ENCODE peak calls at places on chromosome 5, in five cellular contexts. S is mammary epithelial cell, A is colonic mucosa, D is PC-3, G is endodermal cell. W is an unnamed sample. For H3K9me3, the result is how much of the 10 kb centered on the place peaks cover.

GRCh38 chr5:61416010-61416409 is 84.0 kb downstream of the ZSWIM6 start:
- DNase-seq in S (peak), A (no peak), D (peak), G (peak), W (no peak)

GRCh38 chr5:8034852-8035251 is 165.9 kb downstream of the MTRR start:
- DNase-seq in S (no peak), A (no peak), D (no peak), G (peak), W (no peak)

GRCh38 chr5:103424008-103424407 is 138.6 kb downstream of the NUDT12 start:
- DNase-seq in S (no peak), A (no peak), D (peak), G (no peak), W (peak)

GRCh38 chr5:112403069-112403468 is 16.0 kb downstream of the EPB41L4A start:
- DNase-seq in S (no peak), A (no peak), D (no peak), G (no peak), W (no peak)

GRCh38 chr5:96064905-96065304 is 103.3 kb upstream of the ELL2 start:
- DNase-seq in S (no peak), A (no peak), D (no peak), G (no peak), W (no peak)

GRCh38 chr5:56501949-56502557 is 268.9 kb upstream of the ANKRD55 start:
- DNase-seq in S (no peak), A (no peak), D (no peak), G (no peak), W (no peak)

GRCh38 chr5:73376618-73377170 is 71.9 kb downstream of the FOXD1 start:
- DNase-seq in S (peak), A (no peak), D (peak), G (no peak), W (peak)

GRCh38 chr5:159156839-159157238 is 52.5 kb downstream of the RNF145 start:
- DNase-seq in S (peak), A (peak), D (peak), G (peak), W (peak)

GRCh38 chr5:135034963-135035677 is 1.1 kb upstream of the PITX1 start:
- DNase-seq in S (no peak), A (no peak), D (peak), G (peak), W (peak)

GRCh38 chr5:32387176-32387575 is 57.4 kb downstream of the ZFR start:
- DNase-seq in S (no peak), A (no peak), D (no peak), G (no peak), W (peak)

GRCh38 chr5:64635056-64635686 is 55.1 kb upstream of the SHISAL2B start:
- DNase-seq in S (peak), A (no peak), D (peak), G (no peak), W (peak)

DNA sequence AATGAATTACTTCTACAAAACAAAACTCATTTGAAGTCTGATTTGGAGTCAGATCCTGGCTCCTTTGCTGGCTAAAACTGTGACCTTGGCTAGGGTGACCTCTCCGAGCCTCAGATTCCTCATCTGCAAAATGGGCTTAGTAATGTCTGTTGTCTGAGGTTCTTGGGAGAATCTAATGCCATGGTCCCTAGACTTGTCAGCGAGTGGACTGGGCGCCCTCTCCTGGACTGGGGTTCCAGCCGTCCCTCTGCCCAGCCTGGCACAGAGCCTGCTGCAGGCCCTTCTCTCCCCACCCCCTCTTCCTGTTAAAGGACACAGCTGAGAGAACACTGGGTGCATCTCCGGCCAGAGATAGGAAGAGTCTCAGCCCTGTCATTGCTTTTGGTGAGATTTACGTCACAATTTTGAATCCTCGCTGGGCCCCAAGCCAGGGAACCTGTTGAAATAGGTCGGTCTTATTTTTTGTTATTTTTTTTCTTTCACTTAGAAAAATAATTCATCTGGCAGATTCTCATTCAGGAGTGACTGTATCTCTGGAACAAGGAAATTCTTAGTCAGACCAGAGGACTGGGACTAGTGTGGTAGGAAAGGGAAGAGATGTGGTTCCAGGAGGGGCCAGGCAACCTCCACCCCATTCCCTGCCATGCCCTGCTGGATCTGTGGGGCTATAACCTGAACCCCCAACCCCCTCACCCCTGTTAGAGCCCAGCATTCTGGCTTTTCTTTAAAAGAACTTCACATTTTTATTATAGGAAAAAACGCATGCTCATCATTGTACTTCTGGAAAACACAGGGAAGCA is 48.2 kb upstream of the RPL26L1 start:
- DNase-seq in S (peak), A (peak), D (peak), G (peak), W (peak)
- H3K4me3 ChIP-seq in S (no peak), A (no peak), D (no peak), G (no peak), W (no peak)

GRCh38 chr5:171315925-171316257 is 6.8 kb downstream of the TLX3 start:
- DNase-seq in S (no peak), A (no peak), D (no peak), G (no peak), W (no peak)
- H3K9me3 ChIP-seq in S (under half), A (under half), D (under half), G (under half), W (under half)

GRCh38 chr5:81850932-81851331 is 100.0 kb upstream of the SSBP2 start:
- DNase-seq in S (no peak), A (no peak), D (no peak), G (no peak), W (peak)
- H3K9ac ChIP-seq in S (no peak), A (peak), D (peak), G (peak), W (peak)

GRCh38 chr5:124161286-124161685 is 585.2 kb downstream of the ZNF608 start:
- DNase-seq in S (no peak), A (no peak), D (no peak), G (no peak), W (no peak)

GRCh38 chr5:124160265-124160664 is 586.2 kb downstream of the ZNF608 start:
- DNase-seq in S (no peak), A (no peak), D (no peak), G (no peak), W (no peak)

GRCh38 chr5:124156408-124157027 is 589.9 kb downstream of the ZNF608 start:
- DNase-seq in S (no peak), A (no peak), D (no peak), G (no peak), W (peak)

GRCh38 chr5:124154714-124155113 is 591.7 kb downstream of the ZNF608 start:
- DNase-seq in S (no peak), A (no peak), D (no peak), G (no peak), W (peak)

GRCh38 chr5:124157320-124157719 is 589.1 kb downstream of the ZNF608 start:
- DNase-seq in S (no peak), A (no peak), D (no peak), G (no peak), W (peak)
- H3K4me3 ChIP-seq in S (no peak), A (no peak), D (peak), G (no peak), W (peak)

GRCh38 chr5:18972244-18972643 is 1015.8 kb downstream of the CDH18 start:
- DNase-seq in S (no peak), A (no peak), D (no peak), G (no peak), W (no peak)

GRCh38 chr5:18975624-18976023 is 1012.4 kb downstream of the CDH18 start:
- DNase-seq in S (no peak), A (no peak), D (no peak), G (no peak), W (no peak)

DNA sequence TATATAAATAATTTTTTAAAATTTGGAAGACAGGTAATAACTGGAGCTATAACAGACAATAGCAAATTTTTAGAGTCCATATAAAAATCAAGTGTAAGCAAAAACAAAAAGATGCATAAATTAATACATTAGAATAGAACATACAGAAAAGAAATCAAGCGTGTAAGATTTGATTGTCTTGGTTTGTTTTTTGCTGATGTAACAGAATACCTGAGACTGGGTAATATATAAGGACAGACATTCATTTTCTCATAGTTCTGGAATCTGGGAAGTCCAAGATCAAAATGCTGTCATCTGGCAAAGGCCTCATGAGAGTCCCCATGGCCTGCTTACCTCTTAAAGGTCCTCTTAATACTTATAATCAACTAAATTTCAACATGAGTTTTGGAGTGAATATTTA is 1010.1 kb downstream of the CDH18 start:
- DNase-seq in S (no peak), A (no peak), D (no peak), G (no peak), W (no peak)
- H3K9me3 ChIP-seq in S (under half), A (under half), D (under half), G (under half), W (under half)

GRCh38 chr5:65943771-65944170 is 17.4 kb downstream of the ERBIN start:
- DNase-seq in S (no peak), A (no peak), D (no peak), G (no peak), W (no peak)
- H3K9ac ChIP-seq in S (no peak), A (no peak), D (no peak), G (no peak), W (no peak)

W was measured in adipocyte.